ENCODE peak calls at places on chromosomes 16 and 17, in nine cellular contexts. X is GM10248; T is lung; K is OCI-LY7; A is CD8-positive, alpha-beta T cell; C is thoracic aorta; P is heart right ventricle; E is left ventricle myocardium inferior; D is AG04450. L is an unnamed sample.

GRCh38 chr17:63760771-63761539 is 12.4 kb downstream of the CCDC47 start:
- DNase-seq in X (no peak), T (no peak), C (no peak), A (no peak), D (no peak), P (no peak), E (no peak), K (no peak), L (no peak)

GRCh38 chr17:47633996-47634395 is 15.7 kb upstream of the KPNB1 start:
- DNase-seq in A (no peak), T (no peak), C (no peak), X (no peak), D (no peak), K (no peak), P (no peak), E (no peak), L (no peak)

GRCh38 chr16:78137782-78138616 is 38.5 kb downstream of the WWOX start:
- DNase-seq in T (no peak), K (peak; percentile 11), D (no peak), P (no peak), E (no peak), X (no peak), C (no peak), A (no peak), L (no peak)

GRCh38 chr17:13728751-13729150 is 127.0 kb upstream of the HS3ST3A1 start:
- DNase-seq in K (no peak), X (no peak), E (no peak), A (no peak), P (no peak), T (no peak), C (no peak), D (no peak), L (no peak)

GRCh38 chr17:38415250-38416194 is 12.7 kb upstream of the ARHGAP23 start:
- DNase-seq in X (peak; percentile 63), K (peak; percentile 95), E (no peak), D (peak; percentile 26), P (no peak), A (no peak), C (no peak), T (peak; percentile 69), L (no peak)

GRCh38 chr17:40727447-40728231 is 24.1 kb upstream of the KRT24 start:
- DNase-seq in D (peak; percentile 23), T (no peak), C (no peak), A (no peak), K (peak; percentile 47), P (no peak), X (peak; percentile 47), E (no peak), L (no peak)

GRCh38 chr16:50858376-50858775 is 116.5 kb downstream of the CYLD start:
- DNase-seq in X (no peak), E (no peak), P (no peak), D (no peak), A (peak; percentile 9), T (peak; percentile 24), C (no peak), K (no peak), L (peak; percentile 64)

GRCh38 chr17:8713315-8713714 is 31.3 kb downstream of the CCDC42 start:
- DNase-seq in T (no peak), E (no peak), C (no peak), K (no peak), D (no peak), P (no peak), A (no peak), X (no peak), L (no peak)

GRCh38 chr16:86519649-86520316 is 9.5 kb downstream of the FOXF1 start:
- DNase-seq in X (peak; percentile 79), A (peak; percentile 64), E (peak; percentile 51), P (peak; percentile 66), D (peak; percentile 51), T (no peak), K (peak; percentile 62), C (no peak), L (no peak)

GRCh38 chr17:48841395-48841831 is 10.6 kb downstream of the CALCOCO2 start:
- DNase-seq in T (no peak), K (peak; percentile 26), E (no peak), P (no peak), D (peak; percentile 10), C (no peak), X (peak; percentile 72), A (no peak), L (no peak)

GRCh38 chr16:53080345-53081031 is 25.7 kb downstream of the CHD9 start:
- DNase-seq in K (no peak), D (peak; percentile 65), T (no peak), C (no peak), E (peak; percentile 61), P (peak; percentile 51), A (no peak), X (no peak), L (peak; percentile 89)

GRCh38 chr17:77783991-77784820 is 174.3 kb upstream of the TNRC6C start:
- DNase-seq in C (no peak), E (no peak), X (peak; percentile 54), P (no peak), A (peak; percentile 80), T (no peak), D (no peak), K (no peak), L (no peak)

GRCh38 chr16:73817500-73817899 is 479.1 kb upstream of the PSMD7 start:
- DNase-seq in T (no peak), X (no peak), D (no peak), A (no peak), C (no peak), P (no peak), K (no peak), E (no peak), L (no peak)

GRCh38 chr16:913817-914440 is 56.9 kb downstream of the LMF1 start:
- DNase-seq in P (no peak), C (no peak), T (no peak), E (no peak), X (no peak), K (no peak), D (no peak), A (no peak), L (no peak)

GRCh38 chr17:82820278-82821251 is 19.3 kb downstream of the ZNF750 start:
- DNase-seq in K (peak; percentile 30), P (no peak), T (no peak), E (no peak), A (no peak), C (no peak), X (no peak), D (no peak), L (no peak)

GRCh38 chr17:20077978-20078674 is 69.0 kb downstream of the SPECC1 start:
- DNase-seq in X (no peak), P (no peak), D (no peak), A (no peak), C (no peak), E (no peak), K (no peak), T (no peak), L (no peak)

GRCh38 chr17:17017343-17018014 is 24.8 kb upstream of the MPRIP start:
- DNase-seq in C (no peak), K (no peak), D (no peak), E (no peak), A (no peak), X (no peak), T (no peak), P (no peak), L (no peak)

GRCh38 chr16:30710971-30711370 is 12.0 kb downstream of the SRCAP start:
- DNase-seq in T (no peak), E (no peak), X (no peak), C (no peak), D (no peak), A (no peak), K (no peak), P (no peak), L (no peak)

DNA sequence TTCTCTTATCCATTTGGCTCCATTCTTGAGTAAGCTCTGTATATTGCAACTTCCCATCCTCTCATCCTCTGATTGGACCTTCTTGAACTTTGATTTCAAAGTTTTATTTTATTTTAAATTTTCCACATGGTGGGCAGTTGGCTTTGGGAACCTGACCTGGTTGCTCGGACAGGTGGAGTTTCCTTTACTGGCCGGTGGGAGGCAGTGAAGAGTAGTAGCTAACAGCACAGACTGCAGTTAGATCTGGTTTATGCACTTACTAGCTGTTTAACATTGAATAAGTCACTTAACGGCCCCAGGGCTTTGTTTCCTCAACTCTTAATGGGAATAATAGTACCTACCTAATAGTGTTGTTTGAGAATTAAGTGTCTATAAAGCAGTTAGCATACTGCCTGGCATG is 92.8 kb downstream of the GPR139 start:
- DNase-seq in T (no peak), X (no peak), C (no peak), D (no peak), P (no peak), E (no peak), A (no peak), K (no peak), L (no peak)
- TF ChIP-seq CTCF in T (no peak), X (peak; percentile 26), C (no peak), D (peak; percentile 37), P (peak; percentile 21), E (no peak), A (no peak), K (peak; percentile 64), L (peak; percentile 15)

GRCh38 chr16:67653131-67654068 is 6.7 kb downstream of the ACD start:
- DNase-seq in X (no peak), D (no peak), K (no peak), E (no peak), T (no peak), C (no peak), P (peak; percentile 18), A (no peak), L (peak; percentile 83)
- TF ChIP-seq CTCF in X (no peak), D (peak; percentile 26), K (no peak), E (no peak), T (no peak), C (no peak), P (no peak), A (no peak), L (peak; percentile 12)

GRCh38 chr16:68232335-68232734 is 3.6 kb downstream of the ESRP2 start:
- DNase-seq in T (no peak), A (no peak), E (no peak), K (no peak), X (no peak), P (no peak), D (no peak), C (no peak), L (no peak)
- TF ChIP-seq CTCF in T (no peak), A (no peak), E (no peak), K (no peak), X (no peak), P (no peak), D (no peak), C (no peak), L (no peak)

GRCh38 chr17:7042507-7043194 is 1.2 kb downstream of the SLC16A11 start:
- DNase-seq in P (peak; percentile 22), T (no peak), K (no peak), A (peak; percentile 74), X (peak; percentile 64), C (no peak), E (no peak), D (no peak), L (no peak)

GRCh38 chr17:7034955-7035590 is 742 bp upstream of the SLC16A13 start:
- DNase-seq in A (no peak), K (peak; percentile 38), D (no peak), X (no peak), E (no peak), T (no peak), P (no peak), C (no peak), L (no peak)

GRCh38 chr17:7041607-7042506 is 2.0 kb downstream of the SLC16A11 start:
- DNase-seq in P (no peak), C (no peak), D (no peak), E (no peak), X (peak; percentile 47), K (no peak), T (no peak), A (peak; percentile 61), L (no peak)

GRCh38 chr17:7035591-7036368 is at the start of gene SLC16A13:
- DNase-seq in P (peak; percentile 93), E (peak; percentile 94), D (peak; percentile 83), K (peak; percentile 98), X (peak; percentile 100), A (peak; percentile 97), T (peak; percentile 97), C (peak; percentile 78), L (peak; percentile 95)

GRCh38 chr17:7038025-7038862 is 2.4 kb downstream of the SLC16A13 start:
- DNase-seq in E (no peak), T (no peak), A (no peak), K (no peak), C (no peak), D (no peak), P (no peak), X (no peak), L (no peak)
- TF ChIP-seq CTCF in E (no peak), T (no peak), A (no peak), K (peak; percentile 26), C (no peak), D (no peak), P (no peak), X (peak; percentile 18), L (no peak)

L was measured in osteocyte.